ENCODE peak calls at places on chromosomes 13 and 19, in seven cellular contexts. O is heart left ventricle; Y is activated T-cell treated with anti-CD3 and anti-CD28 coated beads, Interleukin-2, amount 50 U/mL, for 4 hours; F is left ventricle myocardium superior; W is activated naive CD8-positive, alpha-beta T cell treated with anti-CD3 and anti-CD28 coated beads, Interleukin-2, amount 50 U/mL, for 24 hours; J is right cardiac atrium; M is Right ventricle myocardium superior. H is an unnamed sample.

GRCh38 chr13:111551421-111551820 is 231.0 kb downstream of the TEX29 start:
- ATAC-seq in O (no peak), Y (no peak), F (no peak), W (no peak), J (no peak), M (no peak), H (no peak)

GRCh38 chr19:28823338-28823961 is 389.5 kb downstream of the UQCRFS1 start:
- ATAC-seq in O (no peak), Y (no peak), F (no peak), W (no peak), J (no peak), M (no peak), H (no peak)

GRCh38 chr13:75446874-75447273 is 35.1 kb downstream of the TBC1D4 start:
- ATAC-seq in O (no peak), Y (no peak), F (peak), W (no peak), J (no peak), M (no peak), H (no peak)

GRCh38 chr13:51538626-51539179 is 45.6 kb upstream of the WDFY2 start:
- ATAC-seq in O (no peak), Y (no peak), F (no peak), W (no peak), J (no peak), M (no peak), H (no peak)

GRCh38 chr13:40130871-40131636 is 475.6 kb downstream of the COG6 start:
- ATAC-seq in O (no peak), Y (peak), F (no peak), W (peak), J (no peak), M (no peak), H (no peak)

GRCh38 chr19:40771101-40771539 is 4.2 kb upstream of the MIA start:
- ATAC-seq in O (no peak), Y (no peak), F (no peak), W (no peak), J (no peak), M (no peak), H (no peak)

GRCh38 chr19:670609-671075 is 5.5 kb upstream of the FSTL3 start:
- ATAC-seq in O (no peak), Y (no peak), F (no peak), W (no peak), J (no peak), M (no peak), H (no peak)

GRCh38 chr19:49758292-49758691 is 4.8 kb downstream of the TSKS start:
- ATAC-seq in O (peak), Y (no peak), F (no peak), W (no peak), J (no peak), M (no peak), H (no peak)

GRCh38 chr13:23074054-23074805 is 106.5 kb upstream of the SGCG start:
- ATAC-seq in O (no peak), Y (no peak), F (peak), W (no peak), J (peak), M (peak), H (peak)

GRCh38 chr13:101868585-101869469 is 416.4 kb downstream of the ITGBL1 start:
- ATAC-seq in O (peak), Y (no peak), F (peak), W (no peak), J (peak), M (peak), H (no peak)

GRCh38 chr19:31461814-31462539 is 112.7 kb upstream of the TSHZ3 start:
- ATAC-seq in O (no peak), Y (no peak), F (no peak), W (no peak), J (no peak), M (no peak), H (no peak)

GRCh38 chr13:75175575-75175974 is 306.4 kb downstream of the TBC1D4 start:
- ATAC-seq in O (no peak), Y (no peak), F (no peak), W (no peak), J (no peak), M (no peak), H (no peak)

GRCh38 chr19:15453091-15453498 is 3.3 kb upstream of the WIZ start:
- ATAC-seq in O (peak), Y (no peak), F (peak), W (no peak), J (peak), M (peak), H (peak)

GRCh38 chr13:42696191-42696590 is 85.2 kb upstream of the FAM216B start:
- ATAC-seq in O (peak), Y (no peak), F (no peak), W (no peak), J (no peak), M (no peak), H (no peak)

GRCh38 chr19:54421169-54421516 is 5.9 kb downstream of the TTYH1 start:
- ATAC-seq in O (no peak), Y (no peak), F (no peak), W (no peak), J (peak), M (no peak), H (no peak)